ENCODE peak calls at places on chromosomes 4 and X, in nine cellular contexts. Y is GM12865; G is WTC11; J is DMS79 treated with DMSO at 0.1 percent for 48 hours; A is hepatocyte; K is stimulated activated naive B cell treated with anti-CD40 and anti-IgM and Interleukin-4, amounts not matched to agents 10 μg/mL and 1 μg/mL and 100 μg/mL, for 72 hours; N is anterior cingulate cortex; E is AG09309; Q is T-helper 2 cell. T is an unnamed sample.

GRCh38 chr4:103046416-103047290 is 27.1 kb upstream of the SLC9B1 start:
- DNase-seq in Q (peak), E (no peak), A (peak), Y (peak), N (no peak), K (peak), G (peak), J (no peak), T (peak)

GRCh38 chrX:134146493-134146892 is 90.5 kb upstream of the CCDC160 start:
- DNase-seq in N (no peak), J (no peak), E (no peak), Y (no peak), A (no peak), K (no peak), G (no peak), Q (no peak), T (no peak)

GRCh38 chr4:95833652-95834276 is 6.1 kb upstream of the PDHA2 start:
- DNase-seq in A (no peak), Y (no peak), N (no peak), G (no peak), J (no peak), Q (no peak), E (no peak), K (no peak), T (no peak)

GRCh38 chr4:87399148-87399547 is 8.2 kb upstream of the HSD17B11 start:
- DNase-seq in J (no peak), A (no peak), G (peak), Q (no peak), E (no peak), N (no peak), K (no peak), Y (no peak), T (no peak)

GRCh38 chrX:19122641-19123009 is 357 bp upstream of the ADGRG2 start:
- DNase-seq in N (no peak), Q (no peak), Y (no peak), J (no peak), G (no peak), E (no peak), A (no peak), K (no peak), T (no peak)

GRCh38 chr4:140943486-140943885 is 187.3 kb upstream of the TBC1D9 start:
- DNase-seq in A (no peak), J (no peak), N (no peak), K (no peak), E (no peak), Q (no peak), G (no peak), Y (no peak), T (no peak)

GRCh38 chrX:65926095-65927019 is 113.5 kb downstream of the VSIG4 start:
- DNase-seq in K (peak), J (no peak), N (no peak), Q (peak), E (no peak), G (no peak), A (no peak), Y (peak), T (no peak)

GRCh38 chr4:8607603-8608481 is 15.3 kb downstream of the CPZ start:
- DNase-seq in Y (peak), K (no peak), Q (no peak), G (peak), A (peak), E (no peak), J (no peak), N (no peak), T (peak)

GRCh38 chrX:30373479-30373878 is 64.3 kb upstream of the NR0B1 start:
- DNase-seq in N (no peak), A (no peak), G (no peak), Q (no peak), J (no peak), Y (peak), E (no peak), K (no peak), T (no peak)

T was measured in GM13977.